ENCODE peak calls at places on chromosomes 2 and 18, in five cellular contexts. D, L, Z, X and W are unnamed samples. For H3K9me3, the result is how much of the 10 kb centered on the place peaks cover.

GRCh38 chr2:98298685-98299180 is 47.5 kb upstream of the CNGA3 start:
- ATAC-seq in X (no peak), L (no peak), D (no peak), Z (no peak), W (no peak)

GRCh38 chr2:106607371-106607770 is 120.2 kb downstream of the CD8B2 start:
- ATAC-seq in D (no peak), L (no peak), Z (no peak), X (no peak), W (no peak)

GRCh38 chr18:11366410-11366809 is 217.0 kb upstream of the PIEZO2 start:
- ATAC-seq in L (no peak), X (no peak), Z (no peak), D (no peak), W (no peak)

GRCh38 chr18:39274535-39274934 is 1708.9 kb upstream of the CELF4 start:
- ATAC-seq in D (no peak), X (no peak), Z (no peak), L (no peak), W (no peak)

GRCh38 chr18:32884543-32884942 is 111.7 kb upstream of the KLHL14 start:
- ATAC-seq in L (no peak), D (no peak), X (peak), Z (no peak), W (no peak)

GRCh38 chr2:181466661-181467576 is 9.7 kb downstream of the ITGA4 start:
- ATAC-seq in L (peak), Z (peak), X (peak), D (peak), W (no peak)

GRCh38 chr2:200843993-200844948 is 20.2 kb downstream of the CLK1 start:
- ATAC-seq in X (no peak), Z (peak), L (peak), D (peak), W (no peak)

GRCh38 chr2:215900865-215901264 is 112.5 kb downstream of the MREG start:
- ATAC-seq in Z (no peak), D (no peak), X (peak), L (no peak), W (no peak)

GRCh38 chr2:220336771-220337170 is 709.3 kb downstream of the SLC4A3 start:
- ATAC-seq in L (no peak), X (no peak), Z (no peak), D (no peak), W (no peak)

GRCh38 chr2:68812256-68812655 is 58.9 kb downstream of the BMP10 start:
- ATAC-seq in L (peak), Z (no peak), X (no peak), D (peak), W (no peak)

GRCh38 chr2:230738391-230738811 is 25.8 kb downstream of the CAB39 start:
- ATAC-seq in L (no peak), Z (no peak), X (peak), D (peak), W (no peak)

GRCh38 chr2:215664847-215665525 is 229.1 kb upstream of the FN1 start:
- ATAC-seq in L (no peak), X (peak), D (no peak), Z (peak), W (peak)

GRCh38 chr2:111919794-111920608 is 21.6 kb downstream of the MERTK start:
- ATAC-seq in L (no peak), D (peak), Z (peak), X (peak), W (peak)

GRCh38 chr2:217076651-217077232 is 216.9 kb upstream of the TNP1 start:
- ATAC-seq in X (no peak), L (no peak), Z (no peak), D (no peak), W (no peak)

GRCh38 chr2:2646312-2647051 is 315.4 kb upstream of the MYT1L start:
- ATAC-seq in D (no peak), X (peak), Z (no peak), L (no peak), W (no peak)

GRCh38 chr18:27685071-27685470 is 491.9 kb downstream of the CDH2 start:
- ATAC-seq in X (no peak), L (no peak), Z (no peak), D (no peak), W (no peak)

GRCh38 chr18:55302337-55302833 is 285.6 kb downstream of the TCF4 start:
- ATAC-seq in D (no peak), Z (peak), X (peak), L (peak), W (no peak)

GRCh38 chr2:188145885-188146284 is 145.8 kb upstream of the GULP1 start:
- ATAC-seq in L (no peak), D (no peak), Z (no peak), X (no peak), W (no peak)

GRCh38 chr2:27240406-27240805 is 22.4 kb downstream of the SLC30A3 start:
- ATAC-seq in X (no peak), D (no peak), L (no peak), Z (no peak), W (no peak)

GRCh38 chr2:20141056-20141762 is 83.7 kb downstream of the SDC1 start:
- ATAC-seq in X (no peak), L (no peak), D (peak), Z (peak), W (peak)

GRCh38 chr2:28997237-28997846 is 16.2 kb downstream of the TOGARAM2 start:
- ATAC-seq in L (no peak), Z (no peak), X (no peak), D (no peak), W (no peak)

GRCh38 chr2:44268259-44268649 is 7.0 kb upstream of the SLC3A1 start:
- ATAC-seq in X (no peak), Z (no peak), L (no peak), D (no peak), W (no peak)

GRCh38 chr2:109052922-109053321 is 63.9 kb upstream of the EDAR start:
- ATAC-seq in Z (no peak), D (peak), L (no peak), X (no peak), W (no peak)

GRCh38 chr2:45494275-45494977 is 116.6 kb downstream of the SRBD1 start:
- ATAC-seq in Z (no peak), D (no peak), L (peak), X (peak), W (no peak)

GRCh38 chr18:9177466-9177865 is 40.9 kb downstream of the ANKRD12 start:
- ATAC-seq in Z (no peak), L (no peak), D (no peak), X (no peak), W (no peak)

GRCh38 chr2:127743477-127744026 is 42.3 kb downstream of the SFT2D3 start:
- ATAC-seq in X (peak), L (no peak), D (no peak), Z (no peak), W (no peak)

GRCh38 chr18:62919109-62919838 is 203.9 kb downstream of the PHLPP1 start:
- ATAC-seq in Z (no peak), L (no peak), X (no peak), D (no peak), W (no peak)

GRCh38 chr18:22691988-22692710 is 241.0 kb upstream of the RBBP8 start:
- ATAC-seq in Z (peak), D (no peak), X (no peak), L (no peak), W (peak)
- TF ChIP-seq EP300 in Z (no peak), D (no peak), X (no peak), L (no peak), W (no peak)

DNA sequence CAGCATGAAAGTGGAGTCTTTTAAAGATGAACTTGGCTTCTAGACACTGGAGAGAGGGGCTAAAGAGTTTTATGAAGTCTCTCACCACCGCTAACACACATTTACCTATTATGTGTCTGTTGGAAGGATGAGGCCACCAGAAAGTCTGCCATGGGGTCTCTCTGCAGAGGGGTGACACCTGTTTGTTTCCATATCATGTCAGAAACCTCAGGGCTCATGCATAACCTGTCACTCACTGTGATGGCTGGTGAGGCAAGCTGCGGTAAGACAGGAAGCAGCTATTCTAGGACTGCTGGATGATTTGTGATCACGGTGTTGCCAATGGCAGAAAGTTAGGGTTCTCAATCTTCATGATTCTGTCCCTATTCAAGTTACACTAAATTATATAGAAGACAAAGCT is 60.8 kb upstream of the DNMT3A start:
- ATAC-seq in Z (no peak), X (peak), D (no peak), L (no peak), W (no peak)
- TF ChIP-seq POLR2A in Z (no peak), X (peak), D (no peak), L (no peak), W (no peak)

DNA sequence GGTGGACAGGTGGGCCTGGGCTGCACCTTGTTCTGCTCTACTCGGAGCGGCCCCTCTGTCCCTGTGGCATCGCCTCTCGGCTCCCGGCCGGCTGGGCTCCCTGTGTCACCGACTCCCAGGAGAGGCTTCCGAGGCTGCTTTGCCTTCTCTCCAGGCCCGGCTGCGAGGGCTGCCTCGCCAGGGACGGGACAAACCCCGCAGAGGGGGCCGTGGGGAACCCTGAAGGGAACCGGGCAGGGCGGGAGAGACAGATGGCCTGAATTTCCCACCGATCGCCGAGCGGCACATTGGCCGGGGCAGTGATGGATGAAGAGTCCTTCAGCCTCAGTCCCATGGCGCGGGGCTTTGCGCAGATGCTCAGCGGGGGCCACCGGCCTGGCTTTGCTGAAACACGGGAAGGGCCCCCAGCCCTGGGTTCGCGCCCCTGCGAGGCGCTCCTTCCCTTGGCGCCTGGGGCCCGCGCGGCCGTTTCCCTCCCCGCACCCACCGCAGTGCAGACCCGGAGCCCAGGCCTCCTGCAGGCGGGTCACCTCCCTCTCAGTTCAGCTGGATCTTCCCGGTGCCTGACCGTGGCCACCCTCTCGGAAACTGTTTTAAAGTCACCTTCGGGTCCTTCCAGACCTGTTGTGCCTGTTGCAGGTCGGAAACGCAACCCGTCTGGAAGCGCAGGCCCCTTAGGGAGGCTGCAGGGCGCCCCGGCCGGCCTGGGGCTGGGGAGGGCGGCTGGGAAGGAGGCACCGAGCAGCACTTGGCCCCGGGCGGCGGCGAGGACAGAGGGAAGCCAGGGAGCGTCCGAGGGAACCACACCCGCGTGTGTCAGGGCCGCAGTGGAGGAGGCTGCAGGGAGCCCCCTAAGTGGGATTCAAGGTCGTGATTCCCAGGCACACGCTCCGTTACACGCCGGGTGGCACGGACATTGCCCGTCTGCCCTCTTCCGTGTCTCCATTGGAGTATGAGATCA is 341.9 kb upstream of the SALL3 start:
- ATAC-seq in X (no peak), D (no peak), Z (peak), L (no peak), W (no peak)
- H3K9me3 ChIP-seq in X (under half), D (under half), Z (under half), L (under half), W (under half)

GRCh38 chr2:99748344-99748743 is 258.5 kb upstream of the REV1 start:
- ATAC-seq in Z (no peak), L (no peak), D (no peak), X (no peak), W (no peak)
- TF ChIP-seq EP300 in Z (no peak), L (no peak), D (no peak), X (no peak), W (no peak)

GRCh38 chr2:46615555-46616487 is 136.5 kb downstream of the TMEM247 start:
- ATAC-seq in L (peak), Z (peak), X (peak), D (peak), W (no peak)

DNA sequence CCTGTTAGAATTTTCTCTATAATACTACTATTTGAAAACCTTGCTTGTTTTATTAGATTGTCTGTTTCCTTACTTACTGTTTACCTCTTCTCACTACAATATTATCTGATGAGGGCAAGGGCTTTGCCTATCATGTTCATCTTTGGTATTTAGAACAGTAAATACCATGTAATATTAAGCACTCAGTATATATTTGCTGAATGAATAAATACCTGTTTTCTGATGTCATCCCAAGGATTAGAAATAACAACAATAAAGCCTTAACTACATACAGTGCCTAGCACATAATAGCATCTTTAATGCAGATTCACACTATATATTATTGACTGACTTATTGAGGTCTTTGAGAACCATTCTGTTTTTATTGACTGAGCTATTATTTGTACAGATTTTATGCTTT is 142.1 kb downstream of the TMEM247 start:
- ATAC-seq in L (no peak), Z (no peak), X (no peak), D (no peak), W (no peak)
- TF ChIP-seq POLR2A in L (no peak), Z (no peak), X (no peak), D (no peak), W (no peak)

GRCh38 chr2:82120120-82120519 is 1815.6 kb upstream of the LRRTM1 start:
- ATAC-seq in X (no peak), D (no peak), L (no peak), Z (no peak), W (no peak)
- H3K9me3 ChIP-seq in X (under half), D (under half), L (under half), Z (under half), W (under half)